ENCODE peak calls at places on chromosomes 16 and 17, in six cellular contexts. K is left cardiac atrium; Q is left ventricle myocardium inferior; W is fibroblast of pulmonary artery; A is HEK293T; X is CD8-positive, alpha-beta T cell. P is an unnamed sample.

GRCh38 chr16:9308300-9309209 is 217.1 kb downstream of the HAPSTR1 start:
- DNase-seq in K (no peak), Q (no peak), W (no peak), A (no peak), X (no peak), P (no peak)

GRCh38 chr17:83062818-83063671 is 16.4 kb upstream of the METRNL start:
- DNase-seq in K (peak), Q (no peak), W (no peak), A (no peak), X (no peak), P (peak)

GRCh38 chr17:17683710-17684365 is 2.6 kb downstream of the RAI1 start:
- DNase-seq in K (no peak), Q (no peak), W (no peak), A (no peak), X (no peak), P (no peak)

GRCh38 chr16:27633721-27634120 is 83.8 kb downstream of the KATNIP start:
- DNase-seq in K (no peak), Q (no peak), W (no peak), A (no peak), X (no peak), P (no peak)

GRCh38 chr17:6641374-6641818 is 536 bp downstream of the TXNDC17 start:
- DNase-seq in K (no peak), Q (no peak), W (no peak), A (no peak), X (no peak), P (no peak)

GRCh38 chr17:147796-148740 is 10.7 kb downstream of the SCGB1C2 start:
- DNase-seq in K (peak), Q (peak), W (no peak), A (no peak), X (no peak), P (peak)

GRCh38 chr17:5194346-5194745 is 2.7 kb upstream of the ZNF594 start:
- DNase-seq in K (no peak), Q (no peak), W (no peak), A (no peak), X (no peak), P (no peak)

GRCh38 chr16:81599034-81599744 is 154.6 kb downstream of the CMIP start:
- DNase-seq in K (no peak), Q (no peak), W (no peak), A (no peak), X (no peak), P (no peak)

GRCh38 chr16:54342001-54342776 is 55.6 kb upstream of the IRX3 start:
- DNase-seq in K (no peak), Q (no peak), W (peak), A (no peak), X (no peak), P (peak)

GRCh38 chr16:27556471-27556870 is 6.5 kb downstream of the KATNIP start:
- DNase-seq in K (no peak), Q (no peak), W (no peak), A (no peak), X (no peak), P (no peak)

GRCh38 chr16:52440248-52440647 is 106.7 kb downstream of the TOX3 start:
- DNase-seq in K (no peak), Q (no peak), W (no peak), A (no peak), X (no peak), P (no peak)

P was measured in lower lobe of right lung.